ENCODE peak calls at places on chromosomes 7 and 10, in eight cellular contexts. B is NCI-H69; R is activated T-cell treated with anti-CD3 and anti-CD28 coated beads for 24 hours; W is aorta; J is NCI-H2029; L is HCT116; H is CD4-positive, alpha-beta memory T cell; M is activated CD4-positive, alpha-beta T cell treated with anti-CD3 and anti-CD28 coated beads for 24 hours. K is an unnamed sample.

GRCh38 chr7:73303546-73303945 is 5.1 kb downstream of the NSUN5 start:
- DNase-seq in B (no peak), R (no peak), W (no peak), J (no peak), L (no peak), H (no peak), M (no peak), K (no peak)

GRCh38 chr10:6151087-6151977 is 51.4 kb upstream of the PFKFB3 start:
- DNase-seq in B (peak), R (no peak), W (no peak), J (no peak), L (no peak), H (no peak), M (no peak), K (peak)

GRCh38 chr10:113283189-113283588 is 269.7 kb upstream of the HABP2 start:
- DNase-seq in B (no peak), R (no peak), W (no peak), J (no peak), L (peak), H (no peak), M (no peak), K (no peak)

GRCh38 chr10:106440767-106441166 is 723.7 kb downstream of the SORCS1 start:
- DNase-seq in B (no peak), R (no peak), W (no peak), J (no peak), L (no peak), H (no peak), M (no peak), K (no peak)

GRCh38 chr10:125060851-125061556 is 99.4 kb downstream of the CTBP2 start:
- DNase-seq in B (peak), R (peak), W (peak), J (peak), L (peak), H (no peak), M (peak), K (peak)

GRCh38 chr10:6958254-6958653 is 378.2 kb upstream of the PRKCQ start:
- DNase-seq in B (no peak), R (no peak), W (no peak), J (no peak), L (no peak), H (no peak), M (no peak), K (no peak)

GRCh38 chr10:17075510-17075909 is 54.1 kb downstream of the CUBN start:
- DNase-seq in B (no peak), R (no peak), W (no peak), J (no peak), L (no peak), H (no peak), M (no peak), K (no peak)

GRCh38 chr10:97149065-97149680 is 36.6 kb downstream of the SLIT1 start:
- DNase-seq in B (peak), R (no peak), W (no peak), J (no peak), L (no peak), H (no peak), M (no peak), K (peak)

GRCh38 chr7:106774768-106775551 is 90.1 kb upstream of the PIK3CG start:
- DNase-seq in B (peak), R (peak), W (no peak), J (no peak), L (peak), H (no peak), M (no peak), K (no peak)

GRCh38 chr7:16465469-16466086 is at the start of gene SOSTDC1:
- DNase-seq in B (no peak), R (no peak), W (no peak), J (no peak), L (no peak), H (no peak), M (no peak), K (peak)

GRCh38 chr10:86690231-86690630 is 21.9 kb downstream of the LDB3 start:
- DNase-seq in B (no peak), R (no peak), W (no peak), J (no peak), L (no peak), H (no peak), M (no peak), K (no peak)

GRCh38 chr10:129725890-129726631 is 238.0 kb downstream of the EBF3 start:
- DNase-seq in B (no peak), R (no peak), W (no peak), J (no peak), L (no peak), H (no peak), M (no peak), K (no peak)

GRCh38 chr10:895324-895723 is 36.2 kb downstream of the LARP4B start:
- DNase-seq in B (no peak), R (no peak), W (no peak), J (no peak), L (no peak), H (no peak), M (no peak), K (no peak)

GRCh38 chr7:78530351-78530750 is 731.8 kb downstream of the PHTF2 start:
- DNase-seq in B (peak), R (no peak), W (no peak), J (no peak), L (no peak), H (no peak), M (no peak), K (no peak)

GRCh38 chr7:17021205-17021604 is 139.4 kb upstream of the AGR3 start:
- DNase-seq in B (no peak), R (no peak), W (no peak), J (no peak), L (no peak), H (no peak), M (no peak), K (no peak)

GRCh38 chr7:44490351-44491200 is at the start of gene NUDCD3:
- DNase-seq in B (peak), R (peak), W (peak), J (peak), L (peak), H (peak), M (peak), K (peak)

GRCh38 chr10:20084451-20084850 is 268.2 kb downstream of the PLXDC2 start:
- DNase-seq in B (no peak), R (no peak), W (no peak), J (no peak), L (no peak), H (no peak), M (no peak), K (no peak)

GRCh38 chr7:28483868-28484267 is 71.5 kb downstream of the CREB5 start:
- DNase-seq in B (no peak), R (no peak), W (no peak), J (no peak), L (no peak), H (no peak), M (no peak), K (no peak)

GRCh38 chr7:29866490-29866930 is 60.2 kb downstream of the WIPF3 start:
- DNase-seq in B (peak), R (no peak), W (peak), J (peak), L (no peak), H (no peak), M (no peak), K (no peak)

GRCh38 chr7:65749518-65749917 is 123.4 kb upstream of the VKORC1L1 start:
- DNase-seq in B (no peak), R (no peak), W (no peak), J (no peak), L (no peak), H (no peak), M (no peak), K (no peak)

GRCh38 chr10:62183857-62184805 is 84.5 kb downstream of the RTKN2 start:
- DNase-seq in B (no peak), R (no peak), W (no peak), J (peak), L (no peak), H (no peak), M (no peak), K (no peak)

GRCh38 chr10:104117839-104118323 is 4.1 kb upstream of the SFR1 start:
- DNase-seq in B (peak), R (no peak), W (no peak), J (peak), L (peak), H (no peak), M (no peak), K (no peak)